ENCODE peak calls at places on chromosome 12, in nine cellular contexts. R, P, E, S, C, M, O, D and X are unnamed samples.

GRCh38 chr12:119328111-119328510 is 6.4 kb upstream of the CCDC60 start:
- DNase-seq in R (peak; percentile 63), P (no peak), E (peak; percentile 28), S (no peak), C (no peak), M (peak; percentile 46), O (no peak), D (no peak), X (no peak)

GRCh38 chr12:123095074-123095694 is 55.7 kb downstream of the PITPNM2 start:
- DNase-seq in R (no peak), P (no peak), E (no peak), S (no peak), C (no peak), M (no peak), O (no peak), D (no peak), X (no peak)

GRCh38 chr12:59737725-59738463 is 142.1 kb downstream of the SLC16A7 start:
- DNase-seq in R (no peak), P (no peak), E (no peak), S (peak; percentile 10), C (no peak), M (no peak), O (peak; percentile 46), D (no peak), X (no peak)

GRCh38 chr12:13666806-13667205 is 314.6 kb downstream of the GRIN2B start:
- DNase-seq in R (peak; percentile 9), P (no peak), E (no peak), S (no peak), C (no peak), M (no peak), O (no peak), D (no peak), X (no peak)

GRCh38 chr12:82174936-82175335 is 183.3 kb downstream of the CCDC59 start:
- DNase-seq in R (peak; percentile 6), P (no peak), E (no peak), S (no peak), C (no peak), M (no peak), O (no peak), D (no peak), X (no peak)

GRCh38 chr12:30840715-30841114 is 85.8 kb upstream of the TSPAN11 start:
- DNase-seq in R (no peak), P (no peak), E (no peak), S (no peak), C (no peak), M (no peak), O (no peak), D (no peak), X (no peak)

GRCh38 chr12:26843306-26843705 is 10.3 kb upstream of the ITPR2 start:
- DNase-seq in R (no peak), P (no peak), E (no peak), S (no peak), C (no peak), M (no peak), O (no peak), D (no peak), X (no peak)

GRCh38 chr12:666766-667308 is 3.6 kb upstream of the NINJ2 start:
- DNase-seq in R (peak; percentile 7), P (no peak), E (no peak), S (peak; percentile 59), C (no peak), M (no peak), O (peak; percentile 40), D (no peak), X (no peak)

GRCh38 chr12:21505888-21506287 is 4.3 kb downstream of the GOLT1B start:
- DNase-seq in R (no peak), P (no peak), E (no peak), S (no peak), C (no peak), M (no peak), O (no peak), D (no peak), X (no peak)

GRCh38 chr12:102300824-102301461 is 103.3 kb upstream of the PMCH start:
- DNase-seq in R (peak; percentile 55), P (no peak), E (peak; percentile 53), S (peak; percentile 63), C (no peak), M (peak; percentile 8), O (peak; percentile 73), D (no peak), X (no peak)

GRCh38 chr12:46661161-46661845 is 164.5 kb downstream of the SLC38A4 start:
- DNase-seq in R (peak; percentile 76), P (no peak), E (peak; percentile 71), S (peak; percentile 75), C (no peak), M (peak; percentile 39), O (peak; percentile 95), D (no peak), X (no peak)
- TF ChIP-seq CTCF in R (peak; percentile 74), P (peak; percentile 82), E (peak; percentile 69), S (peak; percentile 86), C (peak; percentile 85), M (peak; percentile 81), O (peak; percentile 87), D (peak; percentile 61), X (peak; percentile 60)

GRCh38 chr12:48643011-48643410 is 39.0 kb downstream of the KANSL2 start:
- DNase-seq in R (no peak), P (no peak), E (no peak), S (no peak), C (no peak), M (no peak), O (no peak), D (no peak), X (no peak)

GRCh38 chr12:48640428-48640827 is 41.6 kb downstream of the KANSL2 start:
- DNase-seq in R (no peak), P (no peak), E (no peak), S (no peak), C (no peak), M (no peak), O (no peak), D (no peak), X (no peak)

GRCh38 chr12:48640854-48641253 is 41.2 kb downstream of the KANSL2 start:
- DNase-seq in R (no peak), P (no peak), E (no peak), S (no peak), C (no peak), M (no peak), O (no peak), D (no peak), X (no peak)
- H3K9me3 ChIP-seq in R (peaks cover 4% of the 10 kb centered on the region), P (no peaks in the 10 kb centered on the region), E (no peaks in the 10 kb centered on the region), S (no peaks in the 10 kb centered on the region), C (no peaks in the 10 kb centered on the region), M (no peaks in the 10 kb centered on the region), O (no peaks in the 10 kb centered on the region), D (no peaks in the 10 kb centered on the region), X (no peaks in the 10 kb centered on the region)

DNA sequence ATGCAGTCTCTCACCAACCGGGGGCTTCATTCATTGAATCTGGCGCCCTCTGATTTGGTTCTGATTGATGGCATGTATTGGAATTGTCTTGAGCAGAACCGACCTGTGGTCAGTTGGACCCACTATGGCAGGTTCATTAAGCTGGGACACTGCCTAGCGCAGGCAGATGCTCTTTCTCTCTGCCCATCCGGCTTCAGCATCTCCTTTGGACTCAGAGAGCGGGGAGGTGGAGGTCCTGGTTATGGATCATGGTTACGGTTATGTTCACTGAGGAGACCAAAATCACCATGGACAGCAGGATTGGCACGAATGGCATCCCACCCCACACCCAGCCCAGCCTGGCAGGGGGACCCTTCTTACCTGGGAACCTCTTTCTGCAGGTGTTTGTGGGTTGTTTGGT is 16.4 kb upstream of the BCL7A start:
- DNase-seq in R (no peak), P (no peak), E (no peak), S (no peak), C (no peak), M (no peak), O (no peak), D (no peak), X (no peak)
- H3K4me1 ChIP-seq in R (peaks cover 6% of the 10 kb centered on the region), P (no peaks in the 10 kb centered on the region), E (no peaks in the 10 kb centered on the region), S (peaks cover 4% of the 10 kb centered on the region), C (peaks cover 3% of the 10 kb centered on the region), M (no peaks in the 10 kb centered on the region), O (peaks cover 14% of the 10 kb centered on the region), D (peaks cover 43% of the 10 kb centered on the region), X (peaks cover 4% of the 10 kb centered on the region)

GRCh38 chr12:105640780-105641179 is 310.3 kb downstream of the C12orf75 start:
- DNase-seq in R (peak; percentile 28), P (no peak), E (no peak), S (no peak), C (no peak), M (no peak), O (no peak), D (no peak), X (no peak)

GRCh38 chr12:105644770-105645169 is 314.3 kb downstream of the C12orf75 start:
- DNase-seq in R (no peak), P (no peak), E (no peak), S (no peak), C (no peak), M (no peak), O (no peak), D (no peak), X (no peak)

GRCh38 chr12:105637470-105637869 is 307.0 kb downstream of the C12orf75 start:
- DNase-seq in R (no peak), P (no peak), E (no peak), S (no peak), C (no peak), M (no peak), O (no peak), D (no peak), X (no peak)

DNA sequence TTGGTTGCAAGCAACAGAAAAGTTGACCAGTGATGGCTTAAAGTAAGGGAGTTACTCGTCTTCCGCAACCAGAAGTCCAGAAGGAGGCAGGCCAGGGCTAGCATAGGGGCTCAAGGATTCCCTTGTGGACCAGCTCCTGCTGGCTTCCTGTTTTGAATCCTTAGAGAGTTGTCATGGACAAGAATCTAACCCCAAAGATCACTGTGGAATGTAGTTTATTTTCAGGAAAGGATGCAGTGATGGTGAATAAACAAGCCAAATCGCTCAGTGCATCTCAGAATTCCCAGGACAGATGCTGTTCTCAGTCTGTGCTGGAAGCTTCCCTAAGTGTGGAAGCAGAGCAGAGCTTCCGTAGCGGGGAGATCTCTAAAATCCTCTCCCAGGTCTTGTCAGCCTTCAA is 311.3 kb downstream of the C12orf75 start:
- DNase-seq in R (no peak), P (no peak), E (no peak), S (no peak), C (no peak), M (no peak), O (peak; percentile 11), D (no peak), X (no peak)
- TF ChIP-seq CTCF in R (no peak), P (no peak), E (no peak), S (no peak), C (no peak), M (no peak), O (no peak), D (no peak), X (no peak)

GRCh38 chr12:34219046-34219770 is 196.9 kb downstream of the ALG10 start:
- DNase-seq in R (no peak), P (peak; percentile 38), E (no peak), S (no peak), C (no peak), M (peak; percentile 10), O (peak; percentile 5), D (peak; percentile 50), X (no peak)
- H3K9me3 ChIP-seq in R (no peaks in the 10 kb centered on the region), P (no peaks in the 10 kb centered on the region), E (no peaks in the 10 kb centered on the region), S (no peaks in the 10 kb centered on the region), C (no peaks in the 10 kb centered on the region), M (no peaks in the 10 kb centered on the region), O (peaks cover 18% of the 10 kb centered on the region), D (no peaks in the 10 kb centered on the region), X (no peaks in the 10 kb centered on the region)

GRCh38 chr12:54010053-54010971 is 1.5 kb downstream of the HOXC8 start:
- DNase-seq in R (no peak), P (no peak), E (no peak), S (no peak), C (no peak), M (no peak), O (no peak), D (no peak), X (no peak)
- H3K4me1 ChIP-seq in R (no peaks in the 10 kb centered on the region), P (no peaks in the 10 kb centered on the region), E (no peaks in the 10 kb centered on the region), S (peaks cover 10% of the 10 kb centered on the region), C (peaks cover 15% of the 10 kb centered on the region), M (no peaks in the 10 kb centered on the region), O (no peaks in the 10 kb centered on the region), D (peaks cover 27% of the 10 kb centered on the region), X (peaks cover 8% of the 10 kb centered on the region)